ENCODE peak calls at places on chromosomes 5 and 9, in nine cellular contexts. D is astrocyte; W is effector memory CD4-positive, alpha-beta T cell; Y is breast epithelium; C is heart left ventricle; S is heart right ventricle; L is cardiac muscle cell; N is PC-9; E is neural progenitor cell. Q is an unnamed sample.
A peak's percentile ranks its signal among the peaks of the same experiment; 100 is the strongest.

GRCh38 chr5:63878788-63879187 is 83.5 kb downstream of the HTR1A start:
- DNase-seq in D (no peak), W (no peak), Y (no peak), C (no peak), S (no peak), L (no peak), N (no peak), E (peak; percentile 24), Q (no peak)

GRCh38 chr5:75603421-75603820 is 7.8 kb upstream of the ANKDD1B start:
- DNase-seq in D (peak; percentile 85), W (no peak), Y (no peak), C (no peak), S (no peak), L (peak; percentile 62), N (no peak), E (no peak), Q (no peak)

GRCh38 chr5:39206630-39207319 is 12.6 kb downstream of the FYB1 start:
- DNase-seq in D (no peak), W (no peak), Y (no peak), C (no peak), S (no peak), L (no peak), N (no peak), E (no peak), Q (no peak)

GRCh38 chr9:89710689-89711088 is 105.9 kb downstream of the GADD45G start:
- DNase-seq in D (peak; percentile 9), W (no peak), Y (no peak), C (no peak), S (no peak), L (peak; percentile 9), N (no peak), E (no peak), Q (no peak)

GRCh38 chr9:121640486-121641227 is 10.8 kb upstream of the DAB2IP start:
- DNase-seq in D (no peak), W (no peak), Y (no peak), C (no peak), S (no peak), L (no peak), N (no peak), E (no peak), Q (no peak)

GRCh38 chr9:76732341-76732958 is 31.8 kb upstream of the PCA3 start:
- DNase-seq in D (peak; percentile 42), W (no peak), Y (no peak), C (no peak), S (no peak), L (peak; percentile 31), N (no peak), E (no peak), Q (no peak)

GRCh38 chr5:168585119-168585912 is 6.1 kb upstream of the PANK3 start:
- DNase-seq in D (no peak), W (no peak), Y (no peak), C (no peak), S (no peak), L (no peak), N (no peak), E (no peak), Q (no peak)

GRCh38 chr9:20300430-20301115 is 321.7 kb downstream of the MLLT3 start:
- DNase-seq in D (no peak), W (no peak), Y (no peak), C (no peak), S (no peak), L (no peak), N (no peak), E (no peak), Q (no peak)

GRCh38 chr9:105976257-105976656 is 281.9 kb downstream of the TMEM38B start:
- DNase-seq in D (no peak), W (no peak), Y (no peak), C (no peak), S (no peak), L (no peak), N (no peak), E (no peak), Q (no peak)

GRCh38 chr5:104084896-104085295 is 522.3 kb upstream of the NUDT12 start:
- DNase-seq in D (no peak), W (no peak), Y (no peak), C (no peak), S (no peak), L (no peak), N (no peak), E (no peak), Q (no peak)

GRCh38 chr5:156155638-156156037 is 171.3 kb upstream of the SGCD start:
- DNase-seq in D (no peak), W (no peak), Y (no peak), C (no peak), S (no peak), L (no peak), N (no peak), E (no peak), Q (no peak)

GRCh38 chr9:100473271-100474081 is 527 bp downstream of the TMEFF1 start:
- DNase-seq in D (peak; percentile 20), W (no peak), Y (no peak), C (peak; percentile 16), S (no peak), L (peak; percentile 41), N (no peak), E (peak; percentile 80), Q (no peak)

GRCh38 chr9:127539259-127539981 is 72.7 kb upstream of the STXBP1 start:
- DNase-seq in D (no peak), W (no peak), Y (no peak), C (no peak), S (no peak), L (peak; percentile 46), N (no peak), E (no peak), Q (no peak)

GRCh38 chr5:142971296-142972013 is 201.3 kb downstream of the ARHGAP26 start:
- DNase-seq in D (no peak), W (no peak), Y (no peak), C (no peak), S (no peak), L (no peak), N (no peak), E (no peak), Q (no peak)
- H3K27ac ChIP-seq in D (no peak overlapping the region), W (no peak overlapping the region), Y (no peak overlapping the region), C (no peak overlapping the region), S (no peak overlapping the region), L (no peak overlapping the region), N (no peak overlapping the region), E (no peak overlapping the region), Q (no peak overlapping the region)

GRCh38 chr9:109119439-109120203 is at the start of gene TMEM245:
- DNase-seq in D (peak; percentile 99), W (peak; percentile 94), Y (peak; percentile 95), C (peak; percentile 98), S (peak; percentile 99), L (peak; percentile 100), N (peak; percentile 97), E (peak; percentile 98), Q (peak; percentile 94)

GRCh38 chr9:109121218-109121796 is 1.6 kb upstream of the TMEM245 start:
- DNase-seq in D (no peak), W (no peak), Y (no peak), C (no peak), S (no peak), L (no peak), N (no peak), E (peak; percentile 41), Q (no peak)

GRCh38 chr9:109124089-109124488 is 4.3 kb upstream of the TMEM245 start:
- DNase-seq in D (no peak), W (no peak), Y (no peak), C (no peak), S (no peak), L (no peak), N (no peak), E (no peak), Q (no peak)

GRCh38 chr9:109120204-109120789 is 550 bp upstream of the TMEM245 start:
- DNase-seq in D (no peak), W (no peak), Y (no peak), C (no peak), S (no peak), L (no peak), N (no peak), E (no peak), Q (no peak)

DNA sequence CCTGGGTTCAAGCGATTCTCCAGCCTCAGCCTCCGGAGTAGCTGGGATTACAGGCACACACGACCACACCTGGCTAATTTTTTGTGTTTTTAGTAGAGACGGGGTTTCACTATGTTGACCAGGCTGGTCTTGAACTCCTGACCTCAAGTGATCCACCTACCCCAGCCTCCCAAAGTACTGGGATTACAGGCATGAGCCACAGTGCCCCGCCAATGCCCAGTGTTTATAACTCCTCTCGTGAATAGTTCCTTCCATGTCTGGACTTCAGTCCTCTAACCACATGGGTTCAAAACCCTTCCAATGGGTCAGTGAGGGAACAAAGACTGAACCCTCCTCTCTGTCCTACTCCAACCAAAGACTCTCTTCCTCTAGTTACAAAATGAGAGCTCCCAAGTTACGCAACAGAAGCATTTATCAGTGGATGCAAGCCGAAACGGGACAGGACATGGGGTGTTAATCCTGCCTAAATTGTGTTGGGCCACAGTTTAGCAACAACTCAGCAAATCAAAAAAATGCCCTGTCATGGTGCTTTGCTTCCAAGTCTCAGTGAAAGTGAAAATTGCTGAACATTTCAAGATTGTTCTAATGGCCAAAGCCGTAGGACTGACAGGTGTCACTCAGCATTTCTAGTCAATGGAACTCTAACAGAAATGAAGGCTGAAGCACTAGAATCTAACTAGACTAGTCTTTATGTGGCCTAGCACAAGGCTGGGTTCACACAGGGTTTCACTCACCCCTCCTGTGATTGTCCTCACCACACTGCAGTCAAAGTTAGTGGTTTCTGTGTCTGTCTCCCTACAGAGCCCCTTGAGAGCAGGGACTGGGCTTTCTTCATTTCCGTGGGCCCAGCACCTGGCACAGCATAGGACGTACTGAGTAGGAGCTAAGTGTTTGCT is 3.2 kb upstream of the TMEM245 start:
- DNase-seq in D (no peak), W (no peak), Y (no peak), C (no peak), S (no peak), L (peak; percentile 21), N (no peak), E (no peak), Q (no peak)
- H3K27ac ChIP-seq in D (no peak overlapping the region), W (no peak overlapping the region), Y (no peak overlapping the region), C (no peak overlapping the region), S (no peak overlapping the region), L (no peak overlapping the region), N (no peak overlapping the region), E (no peak overlapping the region), Q (no peak overlapping the region)

GRCh38 chr5:123699571-123699970 is 187.6 kb downstream of the CSNK1G3 start:
- DNase-seq in D (no peak), W (no peak), Y (no peak), C (no peak), S (no peak), L (peak; percentile 11), N (no peak), E (no peak), Q (no peak)
- H3K27ac ChIP-seq in D (peak overlapping the region; percentile 83), W (no peak overlapping the region), Y (peak overlapping the region; percentile 30), C (peak overlapping the region; percentile 49), S (no peak overlapping the region), L (no peak overlapping the region), N (no peak overlapping the region), E (no peak overlapping the region), Q (no peak overlapping the region)

DNA sequence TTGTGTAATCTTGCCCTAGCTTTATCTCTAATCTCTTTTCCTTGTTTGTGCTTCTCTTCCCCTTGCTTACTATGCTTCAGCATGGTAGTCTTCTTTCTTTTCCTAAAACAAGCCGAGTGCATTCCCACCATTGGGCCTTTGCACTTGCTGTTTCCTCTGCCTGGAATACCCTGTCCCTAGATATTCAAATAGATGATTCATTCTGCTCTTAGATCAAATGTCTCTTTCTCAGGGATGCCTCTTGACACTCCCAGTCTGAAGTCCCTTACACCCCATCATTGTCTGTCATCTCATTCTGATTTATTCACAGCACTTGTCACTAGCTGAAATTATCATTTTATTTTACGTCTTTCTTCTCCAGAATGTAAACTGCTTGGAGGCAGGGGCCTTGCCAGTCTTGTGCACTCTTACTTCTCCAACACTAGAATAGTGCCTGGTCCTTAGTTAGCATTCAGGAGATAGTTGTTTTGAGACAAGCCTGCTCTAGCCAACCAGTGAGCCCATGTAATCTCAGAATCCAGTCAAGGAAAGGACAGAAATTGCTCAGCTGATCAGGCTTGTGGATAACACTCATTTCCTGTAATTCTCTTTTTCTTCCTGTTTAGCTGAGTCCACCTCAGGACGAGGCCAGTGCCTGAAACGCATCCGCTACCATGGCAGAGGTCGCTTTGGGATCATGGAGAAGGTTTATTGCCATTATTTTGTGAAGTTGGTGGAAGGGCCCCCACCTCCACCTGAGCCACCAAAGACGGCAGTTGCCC is 25.4 kb downstream of the MRPL22 start:
- DNase-seq in D (no peak), W (no peak), Y (no peak), C (peak; percentile 10), S (peak; percentile 9), L (peak; percentile 30), N (no peak), E (no peak), Q (no peak)
- H3K27ac ChIP-seq in D (no peak overlapping the region), W (no peak overlapping the region), Y (no peak overlapping the region), C (peak overlapping the region; percentile 64), S (peak overlapping the region; percentile 44), L (no peak overlapping the region), N (no peak overlapping the region), E (no peak overlapping the region), Q (no peak overlapping the region)